ENCODE peak calls at places on chromosomes 11 and 22, in ten cellular contexts. One of them, this sample, is unnamed.

GRCh38 chr11:7927635-7928034 is 3.4 kb downstream of the OR10A6 start:
- DNase-seq in A549: no peak
- DNase-seq in stimulated activated CD4-positive, alpha-beta T cell treated with anti-CD3 and anti-CD28 coated beads, Interleukin-12 subunit alpha, Interleukin-12 subunit beta, amount 100 ng/mL, for 4 hours: no peak
- DNase-seq in left lobe of liver: no peak
- DNase-seq in fibroblast of gingiva: no peak
- DNase-seq in activated effector memory CD4-positive, alpha-beta T cell treated with Interleukin-2 at 50 U/mL for 16 hours: no peak
- DNase-seq in MM.1S: peak; percentile 16
- DNase-seq in foreskin fibroblast: peak; percentile 37
- DNase-seq in mucosa of gallbladder: no peak
- DNase-seq in neural crest cell: no peak
- DNase-seq in this sample: no peak

GRCh38 chr22:33917744-33918406 is 2.4 kb downstream of the LARGE1 start:
- DNase-seq in A549: peak; percentile 26
- DNase-seq in stimulated activated CD4-positive, alpha-beta T cell treated with anti-CD3 and anti-CD28 coated beads, Interleukin-12 subunit alpha, Interleukin-12 subunit beta, amount 100 ng/mL, for 4 hours: no peak
- DNase-seq in left lobe of liver: no peak
- DNase-seq in fibroblast of gingiva: no peak
- DNase-seq in activated effector memory CD4-positive, alpha-beta T cell treated with Interleukin-2 at 50 U/mL for 16 hours: no peak
- DNase-seq in MM.1S: peak; percentile 75
- DNase-seq in foreskin fibroblast: no peak
- DNase-seq in mucosa of gallbladder: no peak
- DNase-seq in neural crest cell: no peak
- DNase-seq in this sample: peak; percentile 46

GRCh38 chr11:75338516-75339218 is 12.8 kb downstream of the ARRB1 start:
- DNase-seq in A549: no peak
- DNase-seq in stimulated activated CD4-positive, alpha-beta T cell treated with anti-CD3 and anti-CD28 coated beads, Interleukin-12 subunit alpha, Interleukin-12 subunit beta, amount 100 ng/mL, for 4 hours: no peak
- DNase-seq in left lobe of liver: no peak
- DNase-seq in fibroblast of gingiva: no peak
- DNase-seq in activated effector memory CD4-positive, alpha-beta T cell treated with Interleukin-2 at 50 U/mL for 16 hours: no peak
- DNase-seq in MM.1S: no peak
- DNase-seq in foreskin fibroblast: peak; percentile 74
- DNase-seq in mucosa of gallbladder: no peak
- DNase-seq in neural crest cell: no peak
- DNase-seq in this sample: no peak

GRCh38 chr11:898540-899190 is 11.9 kb downstream of the CHID1 start:
- DNase-seq in A549: peak; percentile 56
- DNase-seq in stimulated activated CD4-positive, alpha-beta T cell treated with anti-CD3 and anti-CD28 coated beads, Interleukin-12 subunit alpha, Interleukin-12 subunit beta, amount 100 ng/mL, for 4 hours: no peak
- DNase-seq in left lobe of liver: no peak
- DNase-seq in fibroblast of gingiva: no peak
- DNase-seq in activated effector memory CD4-positive, alpha-beta T cell treated with Interleukin-2 at 50 U/mL for 16 hours: no peak
- DNase-seq in MM.1S: no peak
- DNase-seq in foreskin fibroblast: peak; percentile 45
- DNase-seq in mucosa of gallbladder: no peak
- DNase-seq in neural crest cell: no peak
- DNase-seq in this sample: no peak

GRCh38 chr11:3803726-3804510 is 4.4 kb upstream of the PGAP2 start:
- DNase-seq in A549: peak; percentile 20
- DNase-seq in stimulated activated CD4-positive, alpha-beta T cell treated with anti-CD3 and anti-CD28 coated beads, Interleukin-12 subunit alpha, Interleukin-12 subunit beta, amount 100 ng/mL, for 4 hours: no peak
- DNase-seq in left lobe of liver: no peak
- DNase-seq in fibroblast of gingiva: no peak
- DNase-seq in activated effector memory CD4-positive, alpha-beta T cell treated with Interleukin-2 at 50 U/mL for 16 hours: no peak
- DNase-seq in MM.1S: no peak
- DNase-seq in foreskin fibroblast: peak; percentile 82
- DNase-seq in mucosa of gallbladder: no peak
- DNase-seq in neural crest cell: no peak
- DNase-seq in this sample: no peak

GRCh38 chr22:49550766-49551362 is 276.8 kb downstream of the BRD1 start:
- DNase-seq in A549: no peak
- DNase-seq in stimulated activated CD4-positive, alpha-beta T cell treated with anti-CD3 and anti-CD28 coated beads, Interleukin-12 subunit alpha, Interleukin-12 subunit beta, amount 100 ng/mL, for 4 hours: no peak
- DNase-seq in left lobe of liver: no peak
- DNase-seq in fibroblast of gingiva: no peak
- DNase-seq in activated effector memory CD4-positive, alpha-beta T cell treated with Interleukin-2 at 50 U/mL for 16 hours: no peak
- DNase-seq in MM.1S: no peak
- DNase-seq in foreskin fibroblast: no peak
- DNase-seq in mucosa of gallbladder: no peak
- DNase-seq in neural crest cell: no peak
- DNase-seq in this sample: no peak

GRCh38 chr11:12088047-12088481 is 22.3 kb upstream of the MICAL2 start:
- DNase-seq in A549: peak; percentile 82
- DNase-seq in stimulated activated CD4-positive, alpha-beta T cell treated with anti-CD3 and anti-CD28 coated beads, Interleukin-12 subunit alpha, Interleukin-12 subunit beta, amount 100 ng/mL, for 4 hours: no peak
- DNase-seq in left lobe of liver: no peak
- DNase-seq in fibroblast of gingiva: peak; percentile 91
- DNase-seq in activated effector memory CD4-positive, alpha-beta T cell treated with Interleukin-2 at 50 U/mL for 16 hours: no peak
- DNase-seq in MM.1S: no peak
- DNase-seq in foreskin fibroblast: peak; percentile 81
- DNase-seq in mucosa of gallbladder: no peak
- DNase-seq in neural crest cell: no peak
- DNase-seq in this sample: no peak

GRCh38 chr11:62141111-62142042 is 17.6 kb downstream of the INCENP start:
- DNase-seq in A549: no peak
- DNase-seq in stimulated activated CD4-positive, alpha-beta T cell treated with anti-CD3 and anti-CD28 coated beads, Interleukin-12 subunit alpha, Interleukin-12 subunit beta, amount 100 ng/mL, for 4 hours: no peak
- DNase-seq in left lobe of liver: peak; percentile 38
- DNase-seq in fibroblast of gingiva: no peak
- DNase-seq in activated effector memory CD4-positive, alpha-beta T cell treated with Interleukin-2 at 50 U/mL for 16 hours: no peak
- DNase-seq in MM.1S: no peak
- DNase-seq in foreskin fibroblast: no peak
- DNase-seq in mucosa of gallbladder: no peak
- DNase-seq in neural crest cell: no peak
- DNase-seq in this sample: peak; percentile 12

GRCh38 chr11:65492637-65493366 is 6.0 kb upstream of the MALAT1 start:
- DNase-seq in A549: peak; percentile 91
- DNase-seq in stimulated activated CD4-positive, alpha-beta T cell treated with anti-CD3 and anti-CD28 coated beads, Interleukin-12 subunit alpha, Interleukin-12 subunit beta, amount 100 ng/mL, for 4 hours: no peak
- DNase-seq in left lobe of liver: no peak
- DNase-seq in fibroblast of gingiva: peak; percentile 91
- DNase-seq in activated effector memory CD4-positive, alpha-beta T cell treated with Interleukin-2 at 50 U/mL for 16 hours: no peak
- DNase-seq in MM.1S: no peak
- DNase-seq in foreskin fibroblast: peak; percentile 93
- DNase-seq in mucosa of gallbladder: peak; percentile 85
- DNase-seq in neural crest cell: no peak
- DNase-seq in this sample: no peak

GRCh38 chr22:40509401-40510134 is 127.0 kb downstream of the MRTFA start:
- DNase-seq in A549: peak; percentile 94
- DNase-seq in stimulated activated CD4-positive, alpha-beta T cell treated with anti-CD3 and anti-CD28 coated beads, Interleukin-12 subunit alpha, Interleukin-12 subunit beta, amount 100 ng/mL, for 4 hours: no peak
- DNase-seq in left lobe of liver: no peak
- DNase-seq in fibroblast of gingiva: peak; percentile 82
- DNase-seq in activated effector memory CD4-positive, alpha-beta T cell treated with Interleukin-2 at 50 U/mL for 16 hours: no peak
- DNase-seq in MM.1S: no peak
- DNase-seq in foreskin fibroblast: peak; percentile 78
- DNase-seq in mucosa of gallbladder: peak; percentile 62
- DNase-seq in neural crest cell: no peak
- DNase-seq in this sample: no peak

GRCh38 chr11:88555018-88555828 is 217.7 kb upstream of the CTSC start:
- DNase-seq in A549: peak; percentile 76
- DNase-seq in stimulated activated CD4-positive, alpha-beta T cell treated with anti-CD3 and anti-CD28 coated beads, Interleukin-12 subunit alpha, Interleukin-12 subunit beta, amount 100 ng/mL, for 4 hours: no peak
- DNase-seq in left lobe of liver: no peak
- DNase-seq in fibroblast of gingiva: peak; percentile 98
- DNase-seq in activated effector memory CD4-positive, alpha-beta T cell treated with Interleukin-2 at 50 U/mL for 16 hours: no peak
- DNase-seq in MM.1S: no peak
- DNase-seq in foreskin fibroblast: peak; percentile 99
- DNase-seq in mucosa of gallbladder: peak; percentile 23
- DNase-seq in neural crest cell: no peak
- DNase-seq in this sample: no peak

GRCh38 chr11:473415-473814 is 23.3 kb downstream of the PTDSS2 start:
- DNase-seq in A549: no peak
- DNase-seq in stimulated activated CD4-positive, alpha-beta T cell treated with anti-CD3 and anti-CD28 coated beads, Interleukin-12 subunit alpha, Interleukin-12 subunit beta, amount 100 ng/mL, for 4 hours: no peak
- DNase-seq in left lobe of liver: no peak
- DNase-seq in fibroblast of gingiva: no peak
- DNase-seq in activated effector memory CD4-positive, alpha-beta T cell treated with Interleukin-2 at 50 U/mL for 16 hours: no peak
- DNase-seq in MM.1S: no peak
- DNase-seq in foreskin fibroblast: no peak
- DNase-seq in mucosa of gallbladder: no peak
- DNase-seq in neural crest cell: no peak
- DNase-seq in this sample: no peak

GRCh38 chr11:61021661-61022212 is 50.3 kb downstream of the CD6 start:
- DNase-seq in A549: no peak
- DNase-seq in stimulated activated CD4-positive, alpha-beta T cell treated with anti-CD3 and anti-CD28 coated beads, Interleukin-12 subunit alpha, Interleukin-12 subunit beta, amount 100 ng/mL, for 4 hours: peak; percentile 85
- DNase-seq in left lobe of liver: no peak
- DNase-seq in fibroblast of gingiva: no peak
- DNase-seq in activated effector memory CD4-positive, alpha-beta T cell treated with Interleukin-2 at 50 U/mL for 16 hours: peak; percentile 81
- DNase-seq in MM.1S: no peak
- DNase-seq in foreskin fibroblast: no peak
- DNase-seq in mucosa of gallbladder: peak; percentile 72
- DNase-seq in neural crest cell: no peak
- DNase-seq in this sample: no peak

This sample was measured in D341Med.